ENCODE peak calls at places on chromosomes 6 and 20, in eight cellular contexts. One of them, this sample, is unnamed.

GRCh38 chr20:17909745-17910345 is 58.7 kb downstream of the SNX5 start:
- DNase-seq in epithelial cell of esophagus: no peak
- DNase-seq in activated T-helper 9 cell treated with anti-CD3 and anti-CD28 coated beads, Interleukin-2, amount 50 U/mL, for 16 hours: no peak
- DNase-seq in ascending aorta: no peak
- DNase-seq in GM12865: no peak
- DNase-seq in SK-N-SH: no peak
- DNase-seq in HFFc6: peak
- DNase-seq in stimulated activated naive CD8-positive, alpha-beta T cell treated with anti-CD3 and anti-CD28 coated beads, Interleukin-15, Interleukin-2, amounts not matched to agents 100 U/mL and 50 U/mL, for 24 hours: no peak
- DNase-seq in this sample: no peak

GRCh38 chr6:108677357-108677756 is 116.6 kb downstream of the FOXO3 start:
- DNase-seq in activated T-helper 9 cell treated with anti-CD3 and anti-CD28 coated beads, Interleukin-2, amount 50 U/mL, for 16 hours: no peak
- DNase-seq in stimulated activated naive CD8-positive, alpha-beta T cell treated with anti-CD3 and anti-CD28 coated beads, Interleukin-15, Interleukin-2, amounts not matched to agents 100 U/mL and 50 U/mL, for 24 hours: no peak
- DNase-seq in HFFc6: no peak
- DNase-seq in epithelial cell of esophagus: no peak
- DNase-seq in SK-N-SH: no peak
- DNase-seq in GM12865: no peak
- DNase-seq in ascending aorta: no peak
- DNase-seq in this sample: no peak

GRCh38 chr20:7924692-7925091 is 15.6 kb downstream of the HAO1 start:
- DNase-seq in HFFc6: peak
- DNase-seq in epithelial cell of esophagus: peak
- DNase-seq in ascending aorta: no peak
- DNase-seq in GM12865: peak
- DNase-seq in SK-N-SH: no peak
- DNase-seq in activated T-helper 9 cell treated with anti-CD3 and anti-CD28 coated beads, Interleukin-2, amount 50 U/mL, for 16 hours: no peak
- DNase-seq in stimulated activated naive CD8-positive, alpha-beta T cell treated with anti-CD3 and anti-CD28 coated beads, Interleukin-15, Interleukin-2, amounts not matched to agents 100 U/mL and 50 U/mL, for 24 hours: no peak
- DNase-seq in this sample: no peak

GRCh38 chr20:1961374-1961773 is 32.5 kb downstream of the PDYN start:
- DNase-seq in stimulated activated naive CD8-positive, alpha-beta T cell treated with anti-CD3 and anti-CD28 coated beads, Interleukin-15, Interleukin-2, amounts not matched to agents 100 U/mL and 50 U/mL, for 24 hours: no peak
- DNase-seq in epithelial cell of esophagus: no peak
- DNase-seq in activated T-helper 9 cell treated with anti-CD3 and anti-CD28 coated beads, Interleukin-2, amount 50 U/mL, for 16 hours: no peak
- DNase-seq in SK-N-SH: no peak
- DNase-seq in GM12865: no peak
- DNase-seq in HFFc6: no peak
- DNase-seq in ascending aorta: no peak
- DNase-seq in this sample: no peak

GRCh38 chr6:119683022-119683421 is 333.5 kb upstream of the MAN1A1 start:
- DNase-seq in ascending aorta: no peak
- DNase-seq in epithelial cell of esophagus: peak
- DNase-seq in activated T-helper 9 cell treated with anti-CD3 and anti-CD28 coated beads, Interleukin-2, amount 50 U/mL, for 16 hours: no peak
- DNase-seq in stimulated activated naive CD8-positive, alpha-beta T cell treated with anti-CD3 and anti-CD28 coated beads, Interleukin-15, Interleukin-2, amounts not matched to agents 100 U/mL and 50 U/mL, for 24 hours: no peak
- DNase-seq in HFFc6: no peak
- DNase-seq in GM12865: no peak
- DNase-seq in SK-N-SH: no peak
- DNase-seq in this sample: no peak

GRCh38 chr6:126640356-126640755 is 300.4 kb downstream of the CENPW start:
- DNase-seq in ascending aorta: no peak
- DNase-seq in HFFc6: no peak
- DNase-seq in SK-N-SH: no peak
- DNase-seq in activated T-helper 9 cell treated with anti-CD3 and anti-CD28 coated beads, Interleukin-2, amount 50 U/mL, for 16 hours: no peak
- DNase-seq in epithelial cell of esophagus: no peak
- DNase-seq in stimulated activated naive CD8-positive, alpha-beta T cell treated with anti-CD3 and anti-CD28 coated beads, Interleukin-15, Interleukin-2, amounts not matched to agents 100 U/mL and 50 U/mL, for 24 hours: no peak
- DNase-seq in GM12865: no peak
- DNase-seq in this sample: no peak

GRCh38 chr6:132515386-132515785 is 2.5 kb upstream of the STX7 start:
- DNase-seq in SK-N-SH: no peak
- DNase-seq in stimulated activated naive CD8-positive, alpha-beta T cell treated with anti-CD3 and anti-CD28 coated beads, Interleukin-15, Interleukin-2, amounts not matched to agents 100 U/mL and 50 U/mL, for 24 hours: no peak
- DNase-seq in GM12865: no peak
- DNase-seq in epithelial cell of esophagus: no peak
- DNase-seq in activated T-helper 9 cell treated with anti-CD3 and anti-CD28 coated beads, Interleukin-2, amount 50 U/mL, for 16 hours: no peak
- DNase-seq in HFFc6: no peak
- DNase-seq in ascending aorta: no peak
- DNase-seq in this sample: no peak

GRCh38 chr6:120826253-120826652 is 508.0 kb downstream of the TBC1D32 start:
- DNase-seq in HFFc6: no peak
- DNase-seq in stimulated activated naive CD8-positive, alpha-beta T cell treated with anti-CD3 and anti-CD28 coated beads, Interleukin-15, Interleukin-2, amounts not matched to agents 100 U/mL and 50 U/mL, for 24 hours: peak
- DNase-seq in ascending aorta: no peak
- DNase-seq in GM12865: peak
- DNase-seq in activated T-helper 9 cell treated with anti-CD3 and anti-CD28 coated beads, Interleukin-2, amount 50 U/mL, for 16 hours: no peak
- DNase-seq in SK-N-SH: peak
- DNase-seq in epithelial cell of esophagus: peak
- DNase-seq in this sample: peak

GRCh38 chr6:82608777-82609176 is 245.2 kb downstream of the TPBG start:
- DNase-seq in SK-N-SH: no peak
- DNase-seq in activated T-helper 9 cell treated with anti-CD3 and anti-CD28 coated beads, Interleukin-2, amount 50 U/mL, for 16 hours: no peak
- DNase-seq in ascending aorta: no peak
- DNase-seq in GM12865: no peak
- DNase-seq in stimulated activated naive CD8-positive, alpha-beta T cell treated with anti-CD3 and anti-CD28 coated beads, Interleukin-15, Interleukin-2, amounts not matched to agents 100 U/mL and 50 U/mL, for 24 hours: no peak
- DNase-seq in epithelial cell of esophagus: no peak
- DNase-seq in HFFc6: no peak
- DNase-seq in this sample: no peak

GRCh38 chr20:60010689-60011417 is 52.6 kb downstream of the CDH26 start:
- DNase-seq in GM12865: no peak
- DNase-seq in ascending aorta: no peak
- DNase-seq in SK-N-SH: no peak
- DNase-seq in epithelial cell of esophagus: no peak
- DNase-seq in HFFc6: no peak
- DNase-seq in activated T-helper 9 cell treated with anti-CD3 and anti-CD28 coated beads, Interleukin-2, amount 50 U/mL, for 16 hours: no peak
- DNase-seq in stimulated activated naive CD8-positive, alpha-beta T cell treated with anti-CD3 and anti-CD28 coated beads, Interleukin-15, Interleukin-2, amounts not matched to agents 100 U/mL and 50 U/mL, for 24 hours: no peak
- DNase-seq in this sample: no peak

GRCh38 chr6:168908887-168909286 is 344.8 kb downstream of the THBS2 start:
- DNase-seq in activated T-helper 9 cell treated with anti-CD3 and anti-CD28 coated beads, Interleukin-2, amount 50 U/mL, for 16 hours: no peak
- DNase-seq in HFFc6: peak
- DNase-seq in SK-N-SH: no peak
- DNase-seq in epithelial cell of esophagus: no peak
- DNase-seq in GM12865: no peak
- DNase-seq in ascending aorta: no peak
- DNase-seq in stimulated activated naive CD8-positive, alpha-beta T cell treated with anti-CD3 and anti-CD28 coated beads, Interleukin-15, Interleukin-2, amounts not matched to agents 100 U/mL and 50 U/mL, for 24 hours: no peak
- DNase-seq in this sample: no peak

GRCh38 chr20:22757424-22758189 is 173.2 kb upstream of the FOXA2 start:
- DNase-seq in ascending aorta: no peak
- DNase-seq in GM12865: no peak
- DNase-seq in epithelial cell of esophagus: no peak
- DNase-seq in HFFc6: no peak
- DNase-seq in activated T-helper 9 cell treated with anti-CD3 and anti-CD28 coated beads, Interleukin-2, amount 50 U/mL, for 16 hours: no peak
- DNase-seq in stimulated activated naive CD8-positive, alpha-beta T cell treated with anti-CD3 and anti-CD28 coated beads, Interleukin-15, Interleukin-2, amounts not matched to agents 100 U/mL and 50 U/mL, for 24 hours: no peak
- DNase-seq in SK-N-SH: no peak
- DNase-seq in this sample: no peak

GRCh38 chr6:151409679-151410078 is 18.3 kb upstream of the ZBTB2 start:
- DNase-seq in HFFc6: no peak
- DNase-seq in epithelial cell of esophagus: no peak
- DNase-seq in stimulated activated naive CD8-positive, alpha-beta T cell treated with anti-CD3 and anti-CD28 coated beads, Interleukin-15, Interleukin-2, amounts not matched to agents 100 U/mL and 50 U/mL, for 24 hours: no peak
- DNase-seq in ascending aorta: no peak
- DNase-seq in activated T-helper 9 cell treated with anti-CD3 and anti-CD28 coated beads, Interleukin-2, amount 50 U/mL, for 16 hours: no peak
- DNase-seq in GM12865: no peak
- DNase-seq in SK-N-SH: no peak
- DNase-seq in this sample: no peak

GRCh38 chr6:108238321-108238720 is 22.5 kb downstream of the SNX3 start:
- DNase-seq in ascending aorta: no peak
- DNase-seq in HFFc6: no peak
- DNase-seq in activated T-helper 9 cell treated with anti-CD3 and anti-CD28 coated beads, Interleukin-2, amount 50 U/mL, for 16 hours: no peak
- DNase-seq in epithelial cell of esophagus: no peak
- DNase-seq in GM12865: no peak
- DNase-seq in SK-N-SH: no peak
- DNase-seq in stimulated activated naive CD8-positive, alpha-beta T cell treated with anti-CD3 and anti-CD28 coated beads, Interleukin-15, Interleukin-2, amounts not matched to agents 100 U/mL and 50 U/mL, for 24 hours: no peak
- DNase-seq in this sample: no peak

GRCh38 chr6:13517116-13517515 is 29.7 kb upstream of the GFOD1 start:
- DNase-seq in ascending aorta: no peak
- DNase-seq in GM12865: no peak
- DNase-seq in epithelial cell of esophagus: peak
- DNase-seq in HFFc6: no peak
- DNase-seq in stimulated activated naive CD8-positive, alpha-beta T cell treated with anti-CD3 and anti-CD28 coated beads, Interleukin-15, Interleukin-2, amounts not matched to agents 100 U/mL and 50 U/mL, for 24 hours: no peak
- DNase-seq in activated T-helper 9 cell treated with anti-CD3 and anti-CD28 coated beads, Interleukin-2, amount 50 U/mL, for 16 hours: no peak
- DNase-seq in SK-N-SH: no peak
- DNase-seq in this sample: no peak

GRCh38 chr6:106662458-106662857 is 33.1 kb downstream of the QRSL1 start:
- DNase-seq in epithelial cell of esophagus: no peak
- DNase-seq in ascending aorta: no peak
- DNase-seq in activated T-helper 9 cell treated with anti-CD3 and anti-CD28 coated beads, Interleukin-2, amount 50 U/mL, for 16 hours: no peak
- DNase-seq in HFFc6: no peak
- DNase-seq in stimulated activated naive CD8-positive, alpha-beta T cell treated with anti-CD3 and anti-CD28 coated beads, Interleukin-15, Interleukin-2, amounts not matched to agents 100 U/mL and 50 U/mL, for 24 hours: no peak
- DNase-seq in SK-N-SH: no peak
- DNase-seq in GM12865: no peak
- DNase-seq in this sample: no peak

GRCh38 chr6:36339156-36339555 is 2.5 kb upstream of the BNIP5 start:
- DNase-seq in epithelial cell of esophagus: no peak
- DNase-seq in activated T-helper 9 cell treated with anti-CD3 and anti-CD28 coated beads, Interleukin-2, amount 50 U/mL, for 16 hours: no peak
- DNase-seq in ascending aorta: no peak
- DNase-seq in GM12865: no peak
- DNase-seq in SK-N-SH: no peak
- DNase-seq in stimulated activated naive CD8-positive, alpha-beta T cell treated with anti-CD3 and anti-CD28 coated beads, Interleukin-15, Interleukin-2, amounts not matched to agents 100 U/mL and 50 U/mL, for 24 hours: no peak
- DNase-seq in HFFc6: no peak
- DNase-seq in this sample: no peak

GRCh38 chr6:111764238-111765182 is 108.7 kb downstream of the FYN start:
- DNase-seq in epithelial cell of esophagus: no peak
- DNase-seq in activated T-helper 9 cell treated with anti-CD3 and anti-CD28 coated beads, Interleukin-2, amount 50 U/mL, for 16 hours: peak
- DNase-seq in ascending aorta: no peak
- DNase-seq in stimulated activated naive CD8-positive, alpha-beta T cell treated with anti-CD3 and anti-CD28 coated beads, Interleukin-15, Interleukin-2, amounts not matched to agents 100 U/mL and 50 U/mL, for 24 hours: peak
- DNase-seq in SK-N-SH: no peak
- DNase-seq in GM12865: peak
- DNase-seq in HFFc6: no peak
- DNase-seq in this sample: peak

GRCh38 chr6:16436550-16436949 is 198.2 kb downstream of the GMPR start:
- DNase-seq in GM12865: no peak
- DNase-seq in ascending aorta: no peak
- DNase-seq in epithelial cell of esophagus: no peak
- DNase-seq in SK-N-SH: no peak
- DNase-seq in stimulated activated naive CD8-positive, alpha-beta T cell treated with anti-CD3 and anti-CD28 coated beads, Interleukin-15, Interleukin-2, amounts not matched to agents 100 U/mL and 50 U/mL, for 24 hours: peak
- DNase-seq in HFFc6: no peak
- DNase-seq in activated T-helper 9 cell treated with anti-CD3 and anti-CD28 coated beads, Interleukin-2, amount 50 U/mL, for 16 hours: peak
- DNase-seq in this sample: peak

GRCh38 chr20:21235713-21236445 is 67.3 kb upstream of the XRN2 start:
- DNase-seq in GM12865: peak
- DNase-seq in HFFc6: peak
- DNase-seq in SK-N-SH: peak
- DNase-seq in epithelial cell of esophagus: peak
- DNase-seq in stimulated activated naive CD8-positive, alpha-beta T cell treated with anti-CD3 and anti-CD28 coated beads, Interleukin-15, Interleukin-2, amounts not matched to agents 100 U/mL and 50 U/mL, for 24 hours: peak
- DNase-seq in ascending aorta: no peak
- DNase-seq in activated T-helper 9 cell treated with anti-CD3 and anti-CD28 coated beads, Interleukin-2, amount 50 U/mL, for 16 hours: peak
- DNase-seq in this sample: peak

GRCh38 chr6:126535138-126535537 is 195.2 kb downstream of the CENPW start:
- DNase-seq in stimulated activated naive CD8-positive, alpha-beta T cell treated with anti-CD3 and anti-CD28 coated beads, Interleukin-15, Interleukin-2, amounts not matched to agents 100 U/mL and 50 U/mL, for 24 hours: no peak
- DNase-seq in SK-N-SH: no peak
- DNase-seq in HFFc6: no peak
- DNase-seq in epithelial cell of esophagus: no peak
- DNase-seq in activated T-helper 9 cell treated with anti-CD3 and anti-CD28 coated beads, Interleukin-2, amount 50 U/mL, for 16 hours: no peak
- DNase-seq in ascending aorta: no peak
- DNase-seq in GM12865: no peak
- DNase-seq in this sample: no peak